ENCODE peak calls at places on chromosomes 1 and 21, in four cellular contexts. W is Panc1, L is B cell, M is EL. P is an unnamed sample.

GRCh38 chr1:204495078-204495753 is 611 bp upstream of the PIK3C2B start:
- DNase-seq in W (no peak), L (no peak), M (no peak), P (no peak)

GRCh38 chr1:74729741-74730478 is 2.9 kb downstream of the CRYZ start:
- DNase-seq in W (no peak), L (no peak), M (peak; percentile 80), P (peak; percentile 88)

GRCh38 chr1:204578867-204579664 is 62.9 kb downstream of the MDM4 start:
- DNase-seq in W (no peak), L (peak; percentile 42), M (no peak), P (no peak)

GRCh38 chr1:25922633-25923567 is 16.7 kb upstream of the STMN1 start:
- DNase-seq in W (no peak), L (no peak), M (peak; percentile 52), P (no peak)

GRCh38 chr1:79792212-79792575 is 785.7 kb upstream of the ADGRL4 start:
- DNase-seq in W (no peak), L (no peak), M (peak; percentile 55), P (no peak)

GRCh38 chr1:8409666-8410065 is 91.8 kb downstream of the SLC45A1 start:
- DNase-seq in W (no peak), L (no peak), M (no peak), P (no peak)

GRCh38 chr1:100710881-100711660 is 8.5 kb upstream of the VCAM1 start:
- DNase-seq in W (no peak), L (no peak), M (peak; percentile 52), P (no peak)

GRCh38 chr21:41851090-41851790 is 27.9 kb downstream of the PRDM15 start:
- DNase-seq in W (no peak), L (no peak), M (no peak), P (no peak)

GRCh38 chr1:21255284-21255942 is 34.9 kb downstream of the ECE1 start:
- DNase-seq in W (no peak), L (peak; percentile 87), M (peak; percentile 84), P (no peak)